ENCODE peak calls at places on chromosome 14, in six cellular contexts. F is amygdala, D is smooth muscle cell of the brain vasculature, P is Calu3, C is SHP77, W is B cell. K is an unnamed sample.

GRCh38 chr14:36663404-36664321 is 2.0 kb downstream of the PAX9 start:
- DNase-seq in F (no peak), D (no peak), P (no peak), C (no peak), W (peak), K (no peak)

GRCh38 chr14:65361920-65362319 is 50.6 kb upstream of the FUT8 start:
- DNase-seq in F (no peak), D (peak), P (no peak), C (no peak), W (no peak), K (no peak)

GRCh38 chr14:94364037-94364436 is 24.4 kb downstream of the SERPINA1 start:
- DNase-seq in F (no peak), D (no peak), P (no peak), C (no peak), W (no peak), K (no peak)

GRCh38 chr14:106622200-106622745 is 1095.9 kb downstream of the TMEM121 start:
- DNase-seq in F (no peak), D (no peak), P (no peak), C (no peak), W (no peak), K (no peak)

GRCh38 chr14:44785096-44785495 is 176.7 kb downstream of the KLHL28 start:
- DNase-seq in F (no peak), D (no peak), P (no peak), C (no peak), W (no peak), K (no peak)

GRCh38 chr14:50023671-50024490 is 92.5 kb downstream of the VCPKMT start:
- DNase-seq in F (no peak), D (no peak), P (no peak), C (no peak), W (no peak), K (no peak)

GRCh38 chr14:54606178-54606577 is 39.2 kb downstream of the SAMD4A start:
- DNase-seq in F (no peak), D (no peak), P (no peak), C (no peak), W (no peak), K (no peak)

GRCh38 chr14:92646952-92647461 is 101.4 kb downstream of the LGMN start:
- DNase-seq in F (no peak), D (no peak), P (no peak), C (no peak), W (no peak), K (no peak)

GRCh38 chr14:48703728-48704467 is 882.3 kb downstream of the RPS29 start:
- DNase-seq in F (no peak), D (no peak), P (no peak), C (no peak), W (no peak), K (no peak)

GRCh38 chr14:33412450-33412849 is 473.8 kb downstream of the NPAS3 start:
- DNase-seq in F (no peak), D (no peak), P (no peak), C (no peak), W (no peak), K (no peak)

GRCh38 chr14:54348923-54349615 is 47.7 kb upstream of the CDKN3 start:
- DNase-seq in F (no peak), D (no peak), P (no peak), C (no peak), W (no peak), K (no peak)

GRCh38 chr14:101313268-101313667 is 248.0 kb upstream of the DIO3 start:
- DNase-seq in F (no peak), D (no peak), P (no peak), C (no peak), W (no peak), K (no peak)

GRCh38 chr14:85402546-85403162 is 127.3 kb upstream of the FLRT2 start:
- DNase-seq in F (no peak), D (no peak), P (no peak), C (no peak), W (no peak), K (no peak)

GRCh38 chr14:65631040-65631439 is 218.5 kb downstream of the FUT8 start:
- DNase-seq in F (no peak), D (no peak), P (no peak), C (no peak), W (no peak), K (peak)

GRCh38 chr14:96962337-96962736 is 165.2 kb downstream of the VRK1 start:
- DNase-seq in F (no peak), D (no peak), P (no peak), C (no peak), W (peak), K (no peak)

GRCh38 chr14:23513005-23513412 is 38.6 kb downstream of the ZFHX2 start:
- DNase-seq in F (peak), D (no peak), P (no peak), C (peak), W (no peak), K (no peak)

GRCh38 chr14:65169351-65169750 is 67.0 kb upstream of the MAX start:
- DNase-seq in F (no peak), D (no peak), P (no peak), C (no peak), W (no peak), K (peak)

GRCh38 chr14:104506461-104507253 is 72.9 kb upstream of the C14orf180 start:
- DNase-seq in F (no peak), D (no peak), P (no peak), C (no peak), W (no peak), K (no peak)

GRCh38 chr14:21467620-21468019 is 9.1 kb downstream of the RAB2B start:
- DNase-seq in F (no peak), D (no peak), P (no peak), C (no peak), W (no peak), K (no peak)

GRCh38 chr14:61178226-61179060 is 102.7 kb downstream of the TMEM30B start:
- DNase-seq in F (no peak), D (no peak), P (peak), C (no peak), W (no peak), K (no peak)

GRCh38 chr14:25371053-25371452 is 321.1 kb upstream of the STXBP6 start:
- DNase-seq in F (no peak), D (no peak), P (no peak), C (no peak), W (no peak), K (no peak)